ENCODE peak calls at places on chromosomes 1 and 21, in six cellular contexts. S, O, F, K, H and Y are unnamed samples.

GRCh38 chr1:157442065-157442464 is 110.2 kb downstream of the FCRL5 start:
- DNase-seq in S (no peak), O (no peak), F (no peak), K (no peak), H (no peak), Y (no peak)

GRCh38 chr1:83113686-83114085 is 885.2 kb downstream of the TTLL7 start:
- DNase-seq in S (no peak), O (no peak), F (no peak), K (no peak), H (no peak), Y (no peak)

GRCh38 chr1:15966081-15966955 is 9.6 kb downstream of the ZBTB17 start:
- DNase-seq in S (no peak), O (peak; percentile 32), F (no peak), K (peak; percentile 87), H (no peak), Y (peak; percentile 28)

GRCh38 chr1:98277111-98277510 is 356.3 kb upstream of the DPYD start:
- DNase-seq in S (no peak), O (no peak), F (no peak), K (no peak), H (no peak), Y (no peak)

GRCh38 chr1:107964397-107965111 is 426 bp downstream of the VAV3 start:
- DNase-seq in S (no peak), O (peak; percentile 37), F (no peak), K (peak; percentile 88), H (no peak), Y (no peak)

GRCh38 chr1:65001238-65001792 is 35.0 kb upstream of the JAK1 start:
- DNase-seq in S (peak; percentile 87), O (peak; percentile 55), F (no peak), K (peak; percentile 93), H (peak; percentile 65), Y (no peak)

GRCh38 chr1:43452789-43453441 is 816 bp downstream of the HYI start:
- DNase-seq in S (peak; percentile 83), O (peak; percentile 49), F (peak; percentile 45), K (no peak), H (peak; percentile 37), Y (no peak)

GRCh38 chr1:231053493-231054162 is 13.6 kb upstream of the FAM89A start:
- DNase-seq in S (no peak), O (peak; percentile 88), F (no peak), K (no peak), H (no peak), Y (no peak)

GRCh38 chr1:179550753-179551682 is 24.7 kb downstream of the NPHS2 start:
- DNase-seq in S (no peak), O (no peak), F (no peak), K (no peak), H (no peak), Y (no peak)

GRCh38 chr1:15322648-15323350 is 75.8 kb downstream of the FHAD1 start:
- DNase-seq in S (no peak), O (peak; percentile 55), F (no peak), K (no peak), H (peak; percentile 48), Y (no peak)

GRCh38 chr21:31335957-31336738 is 7.9 kb downstream of the TIAM1 start:
- DNase-seq in S (peak; percentile 70), O (no peak), F (no peak), K (no peak), H (no peak), Y (no peak)

GRCh38 chr1:167484726-167485125 is 33.6 kb downstream of the CD247 start:
- DNase-seq in S (no peak), O (no peak), F (no peak), K (no peak), H (no peak), Y (no peak)

GRCh38 chr1:245225267-245225666 is 70.5 kb downstream of the KIF26B start:
- DNase-seq in S (no peak), O (no peak), F (no peak), K (no peak), H (no peak), Y (no peak)

GRCh38 chr1:41535236-41535720 is 50.8 kb upstream of the EDN2 start:
- DNase-seq in S (peak; percentile 22), O (no peak), F (no peak), K (peak; percentile 47), H (no peak), Y (no peak)

GRCh38 chr1:26705788-26706237 is 10.0 kb downstream of the ARID1A start:
- DNase-seq in S (no peak), O (no peak), F (peak; percentile 98), K (no peak), H (no peak), Y (no peak)

GRCh38 chr1:224874775-224875174 is 54.7 kb upstream of the DNAH14 start:
- DNase-seq in S (no peak), O (no peak), F (no peak), K (no peak), H (no peak), Y (no peak)

GRCh38 chr1:219322766-219323165 is 149.1 kb downstream of the LYPLAL1 start:
- DNase-seq in S (no peak), O (no peak), F (no peak), K (no peak), H (no peak), Y (no peak)

GRCh38 chr21:43816611-43817071 is 27.3 kb downstream of the RRP1 start:
- DNase-seq in S (no peak), O (no peak), F (no peak), K (no peak), H (no peak), Y (no peak)

GRCh38 chr1:178137238-178137637 is 43.3 kb downstream of the RASAL2 start:
- DNase-seq in S (no peak), O (no peak), F (no peak), K (no peak), H (no peak), Y (no peak)

GRCh38 chr1:22978299-22978698 is 5.6 kb upstream of the LACTBL1 start:
- DNase-seq in S (no peak), O (no peak), F (no peak), K (no peak), H (no peak), Y (no peak)

GRCh38 chr1:20626098-20626427 is 7.2 kb upstream of the PINK1 start:
- DNase-seq in S (no peak), O (no peak), F (no peak), K (no peak), H (no peak), Y (no peak)

GRCh38 chr1:20626524-20626923 is 6.7 kb upstream of the PINK1 start:
- DNase-seq in S (no peak), O (no peak), F (no peak), K (no peak), H (no peak), Y (no peak)

GRCh38 chr1:20624709-20625108 is 8.5 kb upstream of the PINK1 start:
- DNase-seq in S (no peak), O (no peak), F (no peak), K (no peak), H (no peak), Y (no peak)

GRCh38 chr1:20621012-20621411 is 12.2 kb upstream of the PINK1 start:
- DNase-seq in S (no peak), O (no peak), F (no peak), K (no peak), H (no peak), Y (no peak)

GRCh38 chr1:20625176-20626097 is 7.8 kb upstream of the PINK1 start:
- DNase-seq in S (no peak), O (no peak), F (no peak), K (no peak), H (no peak), Y (no peak)
- H3K27ac ChIP-seq in S (no peak overlapping the region), O (no peak overlapping the region), F (no peak overlapping the region), K (no peak overlapping the region), H (no peak overlapping the region), Y (no peak overlapping the region)

GRCh38 chr1:234970731-234971476 is 157.7 kb downstream of the TOMM20 start:
- DNase-seq in S (peak; percentile 95), O (peak; percentile 50), F (no peak), K (no peak), H (no peak), Y (peak; percentile 84)
- TF ChIP-seq POLR2AphosphoS5 in S (peak; percentile 4), O (peak; percentile 81), F (no peak), K (peak; percentile 44), H (no peak), Y (peak; percentile 54)

DNA sequence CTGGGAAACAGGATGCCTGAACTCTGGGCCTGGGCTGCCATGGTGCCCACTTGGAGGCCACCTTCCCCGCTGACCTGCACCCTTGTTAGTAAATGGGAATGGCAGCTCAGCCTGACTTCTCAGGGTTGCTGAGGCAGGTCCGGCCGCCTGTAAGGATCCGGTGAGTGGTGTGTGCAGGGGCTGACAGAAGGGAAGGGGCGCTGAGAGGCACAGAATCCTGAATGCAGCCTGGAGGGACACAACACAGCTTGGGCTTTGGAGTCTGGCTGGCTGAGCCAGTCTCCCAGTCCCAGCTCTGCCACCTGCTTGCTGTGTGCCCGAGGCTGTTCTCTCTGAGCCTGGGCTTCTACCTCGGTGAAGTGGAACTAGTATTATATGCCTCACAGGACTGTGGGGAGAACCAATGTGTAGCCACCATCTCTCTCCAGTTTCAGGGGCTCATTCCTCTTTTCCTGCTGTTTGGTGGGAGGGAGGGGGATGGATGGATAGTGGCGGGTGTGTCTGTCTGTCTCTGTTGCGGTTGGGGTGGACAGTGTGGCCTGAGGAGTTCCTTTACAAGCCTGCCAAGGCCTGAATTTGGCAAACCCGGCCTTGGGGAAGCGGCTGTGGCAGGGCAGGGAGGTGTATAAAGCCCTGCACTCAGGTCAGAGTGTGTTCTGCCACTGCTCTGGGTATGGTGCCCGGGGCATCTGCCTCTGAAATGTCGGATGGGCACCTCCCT is 18.0 kb downstream of the ADORA1 start:
- DNase-seq in S (no peak), O (no peak), F (no peak), K (no peak), H (no peak), Y (no peak)
- H3K4me1 ChIP-seq in S (no peaks in the 10 kb centered on the region), O (no peaks in the 10 kb centered on the region), F (peaks cover 25% of the 10 kb centered on the region), K (no peaks in the 10 kb centered on the region), H (no peaks in the 10 kb centered on the region), Y (no peaks in the 10 kb centered on the region)

GRCh38 chr1:228845101-228845500 is 109.8 kb downstream of the RHOU start:
- DNase-seq in S (no peak), O (no peak), F (no peak), K (no peak), H (no peak), Y (no peak)

GRCh38 chr1:228839656-228840055 is 104.4 kb downstream of the RHOU start:
- DNase-seq in S (no peak), O (no peak), F (no peak), K (no peak), H (no peak), Y (no peak)

GRCh38 chr1:228841632-228842031 is 106.4 kb downstream of the RHOU start:
- DNase-seq in S (no peak), O (no peak), F (no peak), K (no peak), H (no peak), Y (no peak)

GRCh38 chr1:228838717-228839500 is 103.6 kb downstream of the RHOU start:
- DNase-seq in S (no peak), O (no peak), F (no peak), K (no peak), H (no peak), Y (no peak)

GRCh38 chr1:228842094-228842775 is 107.0 kb downstream of the RHOU start:
- DNase-seq in S (no peak), O (no peak), F (no peak), K (no peak), H (peak; percentile 26), Y (no peak)
- H3K27ac ChIP-seq in S (no peak overlapping the region), O (no peak overlapping the region), F (no peak overlapping the region), K (no peak overlapping the region), H (no peak overlapping the region), Y (no peak overlapping the region)

GRCh38 chr1:9413143-9413876 is 120.6 kb downstream of the SPSB1 start:
- DNase-seq in S (peak; percentile 89), O (peak; percentile 86), F (no peak), K (peak; percentile 86), H (no peak), Y (peak; percentile 51)
- TF ChIP-seq POLR2AphosphoS5 in S (peak; percentile 21), O (peak; percentile 67), F (peak; percentile 56), K (peak; percentile 41), H (no peak), Y (peak; percentile 61)